ENCODE peak calls at places on chromosomes 4 and X, in ten cellular contexts. X, J, V, P, S, W, A, L, F and T are unnamed samples.

GRCh38 chrX:28920141-28920540 is 332.9 kb downstream of the IL1RAPL1 start:
- DNase-seq in F (no peak), V (no peak), J (no peak), L (no peak), S (no peak), A (no peak), P (no peak), X (no peak), W (no peak), T (no peak)

GRCh38 chr4:90121961-90122748 is 5.0 kb upstream of the CCSER1 start:
- DNase-seq in S (no peak), F (no peak), V (no peak), P (no peak), W (peak), X (no peak), A (peak), L (no peak), J (peak), T (peak)

GRCh38 chrX:17291998-17292658 is 82.9 kb upstream of the NHS start:
- DNase-seq in P (no peak), V (no peak), A (peak), W (no peak), S (no peak), X (no peak), F (no peak), L (no peak), J (no peak), T (no peak)

GRCh38 chr4:8238515-8239053 is 31.0 kb upstream of the HTRA3 start:
- DNase-seq in V (no peak), S (no peak), W (no peak), X (no peak), J (no peak), F (no peak), P (peak), A (peak), L (no peak), T (no peak)

GRCh38 chrX:31063114-31063513 is 8.7 kb downstream of the FTHL17 start:
- DNase-seq in F (no peak), J (no peak), W (no peak), P (no peak), A (no peak), L (no peak), X (no peak), S (no peak), V (no peak), T (no peak)

GRCh38 chrX:38041237-38041636 is 34.9 kb downstream of the SYTL5 start:
- DNase-seq in F (no peak), P (no peak), X (no peak), V (no peak), S (no peak), A (no peak), W (no peak), J (no peak), L (no peak), T (no peak)

GRCh38 chrX:71911023-71911730 is 532 bp downstream of the NHSL2 start:
- DNase-seq in L (no peak), S (no peak), P (peak), J (peak), F (no peak), W (peak), V (peak), A (peak), X (no peak), T (no peak)

GRCh38 chr4:138851626-138852443 is 163.7 kb upstream of the NOCT start:
- DNase-seq in P (no peak), J (peak), A (peak), S (no peak), X (no peak), V (no peak), L (no peak), F (no peak), W (peak), T (no peak)

GRCh38 chr4:145618210-145618911 is 824 bp upstream of the MMAA start:
- DNase-seq in X (peak), F (peak), V (no peak), W (no peak), A (no peak), S (no peak), L (no peak), J (peak), P (no peak), T (no peak)

GRCh38 chr4:42627887-42628646 is 28.8 kb downstream of the ATP8A1 start:
- DNase-seq in X (peak), A (no peak), J (no peak), V (no peak), W (no peak), F (no peak), L (no peak), P (no peak), S (no peak), T (no peak)

GRCh38 chr4:42855779-42856178 is 36.7 kb upstream of the GRXCR1 start:
- DNase-seq in P (no peak), W (no peak), L (no peak), A (no peak), X (no peak), V (no peak), F (no peak), S (no peak), J (no peak), T (no peak)

GRCh38 chr4:123462007-123462406 is 65.4 kb downstream of the SPRY1 start:
- DNase-seq in P (no peak), A (no peak), S (no peak), J (peak), W (peak), X (no peak), F (no peak), V (no peak), L (no peak), T (no peak)

GRCh38 chr4:69881173-69881773 is 21.3 kb upstream of the SULT1E1 start:
- DNase-seq in S (peak), L (peak), A (peak), J (peak), V (no peak), F (peak), P (no peak), X (peak), W (peak), T (peak)

GRCh38 chr4:20418865-20419451 is 167.3 kb downstream of the SLIT2 start:
- DNase-seq in S (no peak), A (peak), J (peak), P (no peak), L (peak), W (peak), F (peak), V (no peak), X (no peak), T (peak)

GRCh38 chrX:34631826-34632225 is 25.3 kb downstream of the TMEM47 start:
- DNase-seq in W (no peak), S (no peak), J (no peak), X (no peak), F (no peak), V (no peak), L (no peak), P (no peak), A (peak), T (peak)

GRCh38 chrX:19827088-19827487 is 60.3 kb downstream of the SH3KBP1 start:
- DNase-seq in V (no peak), S (no peak), F (no peak), J (no peak), W (no peak), X (no peak), A (no peak), P (no peak), L (no peak), T (no peak)

GRCh38 chr4:109989618-109990017 is 76.9 kb downstream of the EGF start:
- DNase-seq in S (no peak), W (no peak), V (no peak), X (no peak), P (no peak), L (no peak), A (no peak), J (peak), F (no peak), T (no peak)

GRCh38 chr4:170581322-170581721 is 491.6 kb upstream of the AADAT start:
- DNase-seq in V (no peak), L (no peak), X (no peak), A (no peak), W (no peak), S (no peak), F (no peak), J (no peak), P (no peak), T (no peak)

GRCh38 chr4:46277165-46277951 is 112.6 kb downstream of the GABRA2 start:
- DNase-seq in F (no peak), V (no peak), X (no peak), W (no peak), J (no peak), L (no peak), S (no peak), P (no peak), A (no peak), T (no peak)

GRCh38 chr4:184250795-184251679 is 33.4 kb upstream of the ENPP6 start:
- DNase-seq in V (no peak), A (peak), J (peak), W (peak), P (no peak), X (no peak), S (no peak), F (peak), L (peak), T (peak)

GRCh38 chrX:49155243-49155899 is 7.2 kb upstream of the MAGIX start:
- DNase-seq in A (peak), F (peak), W (peak), V (no peak), J (peak), S (peak), X (no peak), L (no peak), P (peak), T (peak)

GRCh38 chrX:136861877-136862276 is 18.6 kb downstream of the RBMX start:
- DNase-seq in W (no peak), S (no peak), P (no peak), F (no peak), V (no peak), A (no peak), L (no peak), J (no peak), X (no peak), T (no peak)

GRCh38 chrX:145773006-145773405 is 44.6 kb upstream of the SLITRK2 start:
- DNase-seq in S (no peak), J (no peak), L (no peak), X (no peak), P (no peak), A (no peak), V (no peak), W (no peak), F (no peak), T (no peak)

GRCh38 chr4:141609243-141609642 is 27.1 kb upstream of the IL15 start:
- DNase-seq in P (no peak), S (no peak), F (no peak), L (no peak), V (no peak), X (no peak), J (peak), W (no peak), A (peak), T (peak)

GRCh38 chr4:95637047-95637600 is 88.4 kb upstream of the UNC5C start:
- DNase-seq in L (no peak), V (no peak), X (no peak), A (peak), F (no peak), J (peak), S (no peak), P (peak), W (peak), T (peak)

GRCh38 chrX:151039351-151039750 is 56.2 kb downstream of the HMGB3 start:
- DNase-seq in A (no peak), X (no peak), J (no peak), P (no peak), V (no peak), F (no peak), S (no peak), W (no peak), L (no peak), T (no peak)

GRCh38 chr4:4524364-4524763 is 17.5 kb downstream of the STX18 start:
- DNase-seq in J (no peak), L (no peak), W (no peak), V (no peak), X (no peak), P (no peak), S (no peak), F (no peak), A (no peak), T (peak)

GRCh38 chrX:154712781-154713391 is 38.0 kb downstream of the GAB3 start:
- DNase-seq in W (peak), J (peak), A (peak), V (no peak), P (no peak), F (peak), S (no peak), L (no peak), X (no peak), T (peak)

GRCh38 chr4:17702666-17703065 is 78.8 kb downstream of the FAM184B start:
- DNase-seq in P (no peak), A (no peak), J (no peak), F (no peak), X (no peak), W (no peak), S (no peak), V (no peak), L (no peak), T (no peak)

GRCh38 chrX:25531096-25531495 is 515.3 kb upstream of the ARX start:
- DNase-seq in F (no peak), W (no peak), S (no peak), P (no peak), A (peak), V (no peak), J (peak), L (no peak), X (no peak), T (no peak)

GRCh38 chr4:167234388-167234881 is at the start of gene SPOCK3:
- DNase-seq in J (peak), P (peak), F (peak), A (peak), X (no peak), L (peak), V (peak), W (peak), S (no peak), T (peak)